ENCODE peak calls at places on chromosomes 7 and 10, in ten cellular contexts. F is nephron progenitor cell, E is AG10803, P is fibroblast of lung, X is neural crest cell, O is ovary, A is RWPE1, C is fibroblast of pulmonary artery, I is progenitor cell of endocrine pancreas, G is B cell. K is an unnamed sample.

GRCh38 chr10:2020841-2021240 is 283.5 kb upstream of the ADARB2 start:
- DNase-seq in F (no peak), E (no peak), P (no peak), X (no peak), O (no peak), A (no peak), C (no peak), I (no peak), G (no peak), K (no peak)

GRCh38 chr10:118500477-118501104 is 94.9 kb downstream of the PRLHR start:
- DNase-seq in F (no peak), E (no peak), P (no peak), X (no peak), O (no peak), A (no peak), C (no peak), I (no peak), G (no peak), K (no peak)

GRCh38 chr7:30206466-30206865 is 71.7 kb downstream of the MTURN start:
- DNase-seq in F (no peak), E (peak; percentile 42), P (no peak), X (no peak), O (no peak), A (peak; percentile 85), C (peak; percentile 44), I (no peak), G (no peak), K (no peak)

GRCh38 chr7:133807610-133808543 is 319.3 kb upstream of the LRGUK start:
- DNase-seq in F (no peak), E (no peak), P (no peak), X (no peak), O (no peak), A (no peak), C (no peak), I (no peak), G (no peak), K (no peak)

GRCh38 chr10:16950686-16951681 is 133.8 kb upstream of the RSU1 start:
- DNase-seq in F (peak; percentile 56), E (peak; percentile 63), P (peak; percentile 38), X (peak; percentile 52), O (no peak), A (peak; percentile 37), C (peak; percentile 76), I (no peak), G (no peak), K (peak; percentile 42)

GRCh38 chr10:101367569-101368453 is 13.8 kb downstream of the BTRC start:
- DNase-seq in F (no peak), E (peak; percentile 48), P (peak; percentile 29), X (no peak), O (no peak), A (peak; percentile 98), C (peak; percentile 86), I (no peak), G (no peak), K (no peak)

GRCh38 chr7:4817178-4817905 is 41.9 kb downstream of the AP5Z1 start:
- DNase-seq in F (no peak), E (no peak), P (no peak), X (no peak), O (no peak), A (no peak), C (no peak), I (no peak), G (no peak), K (no peak)

GRCh38 chr10:60819271-60819670 is 41.0 kb downstream of the CDK1 start:
- DNase-seq in F (no peak), E (no peak), P (no peak), X (no peak), O (no peak), A (no peak), C (no peak), I (no peak), G (no peak), K (no peak)

GRCh38 chr10:97596101-97597055 is 6.9 kb downstream of the C10orf62 start:
- DNase-seq in F (no peak), E (peak; percentile 78), P (peak; percentile 66), X (no peak), O (peak; percentile 58), A (peak; percentile 36), C (peak; percentile 92), I (no peak), G (no peak), K (no peak)

GRCh38 chr10:122435212-122435827 is 19.1 kb upstream of the ARMS2 start:
- DNase-seq in F (no peak), E (peak; percentile 52), P (peak; percentile 72), X (no peak), O (no peak), A (peak; percentile 48), C (peak; percentile 71), I (no peak), G (no peak), K (no peak)

GRCh38 chr10:18456984-18457383 is 194.4 kb downstream of the NSUN6 start:
- DNase-seq in F (no peak), E (no peak), P (no peak), X (no peak), O (no peak), A (no peak), C (no peak), I (no peak), G (no peak), K (no peak)

DNA sequence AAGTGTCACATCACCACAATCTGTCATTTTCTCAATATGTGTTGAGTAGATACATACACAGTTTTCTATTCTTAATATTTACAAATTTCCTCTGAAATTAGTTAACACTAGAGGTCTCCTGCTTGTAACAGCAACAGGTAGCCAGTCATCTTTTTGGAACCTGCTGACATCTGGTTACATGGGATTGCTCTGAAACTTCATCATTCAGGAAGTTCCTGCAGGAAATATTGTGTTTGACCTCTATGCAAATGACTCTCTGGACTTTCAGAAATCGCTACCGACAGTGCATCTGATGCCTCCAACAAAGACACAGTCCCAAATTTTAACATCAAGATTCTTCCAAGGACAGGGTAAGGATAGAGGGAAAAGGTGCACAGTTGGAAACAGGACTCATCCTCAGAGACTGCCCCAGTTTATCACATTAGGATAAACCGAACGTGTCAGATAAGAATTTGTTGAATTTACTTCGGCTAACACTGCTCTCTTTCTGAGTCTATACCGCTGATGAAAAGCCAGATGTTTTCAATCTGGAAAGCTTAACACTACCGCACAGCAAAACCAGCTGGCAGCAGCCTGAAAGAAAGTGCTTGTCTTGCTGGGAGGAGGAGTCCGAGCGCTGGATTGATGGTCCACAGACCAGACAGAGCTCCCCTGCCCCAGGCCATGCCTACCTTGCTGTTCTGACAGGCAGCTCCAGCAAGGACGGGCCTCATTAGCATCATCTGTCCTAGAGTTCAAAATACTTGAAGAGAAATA is 633.4 kb downstream of the PARD3 start:
- DNase-seq in F (peak; percentile 36), E (peak; percentile 76), P (peak; percentile 85), X (no peak), O (no peak), A (no peak), C (peak; percentile 62), I (no peak), G (no peak), K (no peak)
- TF ChIP-seq CTCF in F (no peak), E (no peak), P (no peak), X (no peak), O (no peak), A (no peak), C (no peak), I (no peak), G (no peak), K (no peak)

GRCh38 chr10:4704034-4704545 is 121.9 kb upstream of the AKR1E2 start:
- DNase-seq in F (no peak), E (peak; percentile 88), P (peak; percentile 89), X (no peak), O (no peak), A (peak; percentile 64), C (peak; percentile 96), I (no peak), G (no peak), K (no peak)

GRCh38 chr10:4710858-4711257 is 115.1 kb upstream of the AKR1E2 start:
- DNase-seq in F (no peak), E (no peak), P (no peak), X (no peak), O (no peak), A (no peak), C (no peak), I (no peak), G (no peak), K (no peak)

DNA sequence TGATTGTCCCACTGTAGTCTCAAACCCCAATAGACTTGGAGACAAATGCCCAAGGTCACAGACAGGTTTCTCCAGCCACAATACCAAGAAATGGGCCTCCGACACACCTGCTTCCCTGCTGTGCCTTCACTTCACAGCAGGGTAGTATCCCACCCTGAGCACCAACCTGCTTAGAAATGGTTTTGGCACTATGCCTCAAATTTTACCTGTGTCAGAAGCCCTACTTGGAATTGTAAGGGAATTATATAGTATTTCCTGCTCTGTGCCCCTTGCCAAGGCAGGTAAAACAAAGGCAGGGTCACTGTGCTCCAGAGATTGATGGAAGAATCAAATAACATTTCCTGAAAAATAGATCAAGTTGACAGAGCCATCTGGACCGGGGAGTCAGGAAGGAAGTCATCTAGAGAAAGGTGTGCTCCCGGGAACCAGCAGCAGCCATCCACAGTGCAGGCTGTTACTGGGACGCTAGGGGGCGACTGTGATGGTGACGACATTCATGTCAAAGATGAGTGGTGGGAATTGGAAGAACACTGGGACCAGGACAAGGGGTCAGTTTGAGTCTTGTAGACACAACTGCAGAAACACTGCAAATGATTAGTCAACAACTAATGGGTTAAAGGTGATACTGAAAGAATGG is 117.8 kb upstream of the AKR1E2 start:
- DNase-seq in F (peak; percentile 17), E (no peak), P (no peak), X (no peak), O (no peak), A (no peak), C (no peak), I (no peak), G (no peak), K (peak; percentile 35)
- TF ChIP-seq CTCF in F (peak; percentile 23), E (no peak), P (no peak), X (peak; percentile 52), O (no peak), A (no peak), C (peak; percentile 26), I (peak; percentile 35), G (no peak), K (peak; percentile 69)

GRCh38 chr7:117333168-117333567 is 10.3 kb upstream of the WNT2 start:
- DNase-seq in F (no peak), E (no peak), P (no peak), X (no peak), O (no peak), A (no peak), C (no peak), I (no peak), G (no peak), K (no peak)
- TF ChIP-seq CTCF in F (no peak), E (no peak), P (peak; percentile 11), X (no peak), O (no peak), A (no peak), C (peak; percentile 6), I (peak; percentile 31), G (no peak), K (peak; percentile 59)

DNA sequence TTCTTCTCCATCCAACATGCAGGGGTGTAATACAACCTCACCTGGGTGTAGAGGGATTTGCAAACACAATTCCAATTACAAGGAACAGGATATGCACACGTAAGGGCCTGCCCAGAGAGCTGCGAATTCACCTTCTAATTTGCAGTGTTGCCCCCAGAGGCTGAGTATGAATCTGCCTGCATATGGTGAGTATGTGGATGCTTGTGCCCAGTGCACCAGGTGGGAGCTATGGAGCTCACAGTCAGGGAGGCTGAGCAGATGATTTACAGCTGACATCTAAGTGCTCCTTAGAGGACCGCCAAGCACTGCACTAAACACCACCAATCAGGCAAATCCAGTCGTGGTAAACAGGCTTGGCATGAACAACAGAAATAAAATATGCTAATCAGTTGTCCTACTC is 132.0 kb downstream of the RELN start:
- DNase-seq in F (no peak), E (no peak), P (no peak), X (no peak), O (no peak), A (no peak), C (no peak), I (no peak), G (no peak), K (no peak)
- TF ChIP-seq CTCF in F (no peak), E (no peak), P (no peak), X (no peak), O (no peak), A (no peak), C (no peak), I (no peak), G (no peak), K (no peak)